ENCODE peak calls at places on chromosomes 4 and X, in seven cellular contexts. Y is gastrocnemius medialis, V is colonic mucosa, A is thoracic aorta, L is fibroblast of pulmonary artery, K is heart left ventricle, N is HFF-Myc. C is an unnamed sample.

GRCh38 chr4:129446074-129446473 is 350.1 kb downstream of the C4orf33 start:
- DNase-seq in Y (no peak), K (no peak), L (no peak), V (no peak), N (no peak), A (no peak), C (no peak)

GRCh38 chr4:150070464-150071170 is 7.6 kb upstream of the DCLK2 start:
- DNase-seq in N (no peak), V (no peak), A (no peak), L (peak; percentile 19), Y (no peak), K (no peak), C (no peak)

GRCh38 chr4:102174800-102175199 is 170.5 kb downstream of the SLC39A8 start:
- DNase-seq in Y (no peak), L (peak; percentile 72), K (no peak), A (no peak), N (no peak), V (no peak), C (peak; percentile 42)

GRCh38 chr4:26779674-26780073 is 81.0 kb upstream of the STIM2 start:
- DNase-seq in K (no peak), N (no peak), V (no peak), A (no peak), Y (no peak), L (peak; percentile 46), C (no peak)

GRCh38 chr4:101833455-101833854 is 42.9 kb downstream of the BANK1 start:
- DNase-seq in K (no peak), L (peak; percentile 49), Y (no peak), A (no peak), V (no peak), N (no peak), C (no peak)

GRCh38 chrX:49172280-49172780 is 632 bp downstream of the PLP2 start:
- DNase-seq in L (peak; percentile 35), A (no peak), Y (peak; percentile 77), N (no peak), K (peak; percentile 77), V (peak; percentile 85), C (no peak)

GRCh38 chr4:182893490-182893889 is 23.7 kb downstream of the DCTD start:
- DNase-seq in K (no peak), V (no peak), A (no peak), Y (no peak), L (no peak), N (no peak), C (no peak)

GRCh38 chr4:3791910-3792542 is 25.8 kb downstream of the ADRA2C start:
- DNase-seq in K (peak; percentile 64), N (no peak), Y (no peak), L (peak; percentile 21), A (no peak), V (peak; percentile 50), C (no peak)

GRCh38 chr4:186067757-186068385 is 1.1 kb upstream of the TLR3 start:
- DNase-seq in K (no peak), Y (peak; percentile 34), A (no peak), N (peak; percentile 40), V (peak; percentile 66), L (peak; percentile 68), C (peak; percentile 8)

DNA sequence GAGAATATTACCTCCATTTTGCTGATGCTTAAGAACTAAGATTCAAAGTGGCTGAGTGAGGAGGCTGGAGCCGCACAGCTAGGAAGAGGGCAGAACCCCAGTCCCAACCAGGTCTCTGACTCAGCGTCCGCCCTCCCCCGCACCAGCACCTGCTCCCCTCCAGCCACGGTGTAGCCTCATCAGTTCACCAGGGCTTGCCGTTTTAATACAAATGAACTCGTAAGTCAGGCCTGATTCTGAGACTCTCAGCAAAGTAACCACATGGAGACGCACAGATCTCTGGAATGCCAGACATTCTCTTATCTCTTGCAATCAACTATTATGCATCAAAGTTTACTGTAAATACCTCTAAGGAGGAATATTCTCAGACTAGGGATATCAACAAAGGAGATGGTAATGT is 52.4 kb downstream of the ENPP6 start:
- DNase-seq in Y (no peak), N (no peak), V (no peak), A (no peak), L (no peak), K (no peak), C (no peak)
- H3K4me3 ChIP-seq in Y (no peak overlapping the region), N (no peak overlapping the region), V (no peak overlapping the region), A (no peak overlapping the region), L (no peak overlapping the region), K (no peak overlapping the region), C (no peak overlapping the region)

DNA sequence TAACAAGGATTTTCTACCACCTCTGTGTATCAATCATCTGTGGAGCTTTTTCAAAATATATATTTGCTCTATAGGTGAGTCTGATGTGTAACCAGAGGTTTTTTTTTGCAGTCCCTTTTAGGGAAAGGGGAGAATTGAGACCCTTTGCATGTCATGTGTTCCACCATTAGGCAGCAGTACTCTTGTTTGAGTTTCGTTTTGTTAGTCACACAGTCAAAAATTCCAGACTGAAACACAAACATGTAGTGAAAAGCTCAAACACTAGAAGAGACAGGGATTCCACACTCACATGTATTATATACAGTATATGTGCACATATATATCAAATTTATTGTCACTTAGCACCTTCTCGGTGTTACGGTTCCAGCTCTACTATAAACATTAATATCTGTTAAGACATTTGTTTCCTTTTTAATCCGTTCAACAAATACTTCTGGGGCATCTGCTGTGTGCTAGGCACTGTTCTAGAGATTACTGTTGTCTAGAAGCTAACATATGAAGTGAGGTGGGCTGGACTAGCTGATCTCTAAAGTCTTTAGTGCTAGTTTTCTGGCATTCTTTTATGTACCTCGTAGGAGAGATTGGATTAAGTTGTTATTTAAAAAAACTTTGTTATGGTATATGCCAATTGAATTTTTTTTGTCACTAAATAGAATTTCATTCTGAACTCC is 5.5 kb downstream of the USP9X start:
- DNase-seq in V (no peak), A (no peak), L (no peak), Y (no peak), K (no peak), N (no peak), C (no peak)
- H3K4me3 ChIP-seq in V (no peak overlapping the region), A (peak overlapping the region; percentile 24), L (peak overlapping the region; percentile 14), Y (no peak overlapping the region), K (no peak overlapping the region), N (no peak overlapping the region), C (no peak overlapping the region)

GRCh38 chrX:9291666-9292065 is 173.2 kb upstream of the TBL1X start:
- DNase-seq in L (no peak), Y (no peak), K (no peak), V (no peak), N (no peak), A (no peak), C (no peak)

GRCh38 chrX:9293051-9293496 is 171.8 kb upstream of the TBL1X start:
- DNase-seq in Y (no peak), A (no peak), L (no peak), N (no peak), K (no peak), V (no peak), C (no peak)

DNA sequence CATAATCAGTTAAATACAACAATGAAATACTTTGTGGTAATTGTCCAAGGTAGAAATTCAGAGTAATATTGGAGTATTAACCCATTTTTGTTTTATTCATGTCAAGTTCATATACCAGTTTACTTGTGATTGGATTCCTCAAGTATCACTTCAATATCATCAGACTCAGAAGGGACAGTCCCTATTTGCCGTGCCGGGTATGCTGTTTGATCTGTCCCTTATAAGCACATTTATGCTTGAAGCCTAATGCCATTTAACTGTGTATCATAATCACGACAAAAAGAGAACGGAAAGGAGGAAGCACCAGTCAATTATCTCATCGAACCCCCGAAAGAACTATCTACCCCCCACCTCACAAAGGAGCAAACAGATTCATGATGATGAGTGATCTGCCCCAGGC is 171.0 kb upstream of the TBL1X start:
- DNase-seq in K (no peak), A (no peak), L (no peak), N (no peak), Y (no peak), V (no peak), C (no peak)
- H3K4me3 ChIP-seq in K (no peak overlapping the region), A (no peak overlapping the region), L (no peak overlapping the region), N (no peak overlapping the region), Y (no peak overlapping the region), V (no peak overlapping the region), C (no peak overlapping the region)

GRCh38 chrX:119638725-119639471 is 32.7 kb upstream of the NKRF start:
- DNase-seq in K (no peak), V (no peak), N (no peak), Y (no peak), L (no peak), A (no peak), C (no peak)

GRCh38 chrX:119640621-119641020 is 34.4 kb upstream of the NKRF start:
- DNase-seq in N (no peak), K (no peak), A (no peak), V (no peak), L (no peak), Y (no peak), C (no peak)

GRCh38 chrX:119636419-119636818 is 30.2 kb upstream of the NKRF start:
- DNase-seq in Y (no peak), L (no peak), A (no peak), K (no peak), V (no peak), N (no peak), C (no peak)

GRCh38 chrX:119635799-119636198 is 29.6 kb upstream of the NKRF start:
- DNase-seq in N (no peak), V (no peak), L (no peak), A (no peak), Y (no peak), K (no peak), C (no peak)

GRCh38 chrX:119635179-119635578 is 29.0 kb upstream of the NKRF start:
- DNase-seq in A (no peak), V (no peak), Y (no peak), L (no peak), N (no peak), K (no peak), C (no peak)
- H3K4me3 ChIP-seq in A (no peak overlapping the region), V (no peak overlapping the region), Y (no peak overlapping the region), L (no peak overlapping the region), N (no peak overlapping the region), K (no peak overlapping the region), C (no peak overlapping the region)

GRCh38 chr4:144360394-144360793 is 219.9 kb upstream of the GYPA start:
- DNase-seq in L (no peak), Y (no peak), A (no peak), N (no peak), K (no peak), V (no peak), C (no peak)

GRCh38 chr4:144353240-144353639 is 212.7 kb upstream of the GYPA start:
- DNase-seq in Y (no peak), V (no peak), K (no peak), L (no peak), A (no peak), N (no peak), C (no peak)

GRCh38 chr4:144357970-144358369 is 217.5 kb upstream of the GYPA start:
- DNase-seq in N (no peak), V (no peak), K (no peak), L (no peak), Y (no peak), A (no peak), C (no peak)

GRCh38 chr4:144355809-144356757 is 215.6 kb upstream of the GYPA start:
- DNase-seq in Y (no peak), A (no peak), L (peak; percentile 93), K (no peak), N (peak; percentile 78), V (peak; percentile 23), C (peak; percentile 61)

DNA sequence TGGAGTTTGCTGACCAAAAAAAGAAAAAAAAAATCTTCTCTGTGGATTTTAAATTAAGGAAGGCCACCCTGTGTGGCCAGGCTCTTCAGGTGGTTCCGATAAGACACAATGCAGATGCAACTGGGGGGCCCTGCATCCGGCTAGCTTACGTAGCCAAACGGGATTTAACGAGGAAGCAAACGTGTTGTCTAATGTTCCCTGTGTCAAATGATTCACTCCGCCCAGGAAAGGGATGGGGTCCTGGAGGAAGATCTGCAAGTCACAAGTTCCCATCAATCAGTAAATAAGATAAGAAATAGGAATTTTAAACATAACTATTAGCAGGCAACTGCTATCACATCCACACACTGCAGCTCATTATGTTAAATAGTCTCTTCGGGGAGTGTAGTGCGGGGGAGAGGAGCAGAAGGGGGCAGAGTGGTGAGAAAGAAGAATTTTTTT is 216.4 kb upstream of the GYPA start:
- DNase-seq in V (no peak), K (no peak), L (peak; percentile 25), N (no peak), A (no peak), Y (no peak), C (no peak)
- H3K4me3 ChIP-seq in V (no peak overlapping the region), K (no peak overlapping the region), L (no peak overlapping the region), N (no peak overlapping the region), A (no peak overlapping the region), Y (no peak overlapping the region), C (no peak overlapping the region)